ENCODE peak calls at places on chromosomes 7 and 10, in eight cellular contexts. Y is activated naive CD8-positive, alpha-beta T cell treated with anti-CD3 and anti-CD28 coated beads, Interleukin-2, amount 50 U/mL, for 24 hours; R is NCI-H1105 treated with DMSO at 0.1 percent for 48 hours; B is T-helper 2 cell; N is EH; U is naive thymus-derived CD8-positive, alpha-beta T cell; G is activated T-helper 1 cell treated with anti-CD3 and anti-CD28 coated beads, Interleukin-12 subunit alpha, Interleukin-12 subunit beta, Interleukin-2, Interleukin-4 antibody, amounts not matched to agents 30 ng/mL and 10 ng/mL and 1 ng/mL, durations not matched to agents 14 hours and 24 hours and 36 hours; L is bronchial epithelial cell. A is an unnamed sample.
A peak's percentile ranks its signal among the peaks of the same experiment; 100 is the strongest.

GRCh38 chr10:104098360-104098925 is 12.8 kb upstream of the COL17A1 start:
- DNase-seq in Y (no peak), R (no peak), B (no peak), N (peak; percentile 50), U (no peak), G (no peak), L (no peak), A (no peak)

GRCh38 chr10:48456361-48456804 is 148.5 kb downstream of the ARHGAP22 start:
- DNase-seq in Y (no peak), R (peak; percentile 2), B (no peak), N (peak; percentile 40), U (no peak), G (no peak), L (no peak), A (no peak)

GRCh38 chr10:132705173-132705572 is 80.8 kb downstream of the NKX6-2 start:
- DNase-seq in Y (no peak), R (no peak), B (no peak), N (no peak), U (no peak), G (no peak), L (no peak), A (no peak)

GRCh38 chr7:47416454-47417121 is 165.3 kb downstream of the TNS3 start:
- DNase-seq in Y (no peak), R (no peak), B (no peak), N (no peak), U (no peak), G (no peak), L (no peak), A (no peak)

GRCh38 chr10:92778091-92778490 is 70.2 kb upstream of the EXOC6 start:
- DNase-seq in Y (no peak), R (no peak), B (no peak), N (no peak), U (no peak), G (no peak), L (peak; percentile 72), A (no peak)

GRCh38 chr7:55526329-55526728 is 46.0 kb downstream of the VOPP1 start:
- DNase-seq in Y (no peak), R (no peak), B (no peak), N (no peak), U (no peak), G (no peak), L (no peak), A (no peak)

GRCh38 chr10:72145657-72146450 is 57.5 kb upstream of the SPOCK2 start:
- DNase-seq in Y (no peak), R (no peak), B (no peak), N (no peak), U (no peak), G (no peak), L (no peak), A (no peak)

GRCh38 chr10:122852261-122852660 is 6.6 kb upstream of the CUZD1 start:
- DNase-seq in Y (no peak), R (no peak), B (no peak), N (peak; percentile 57), U (no peak), G (no peak), L (peak; percentile 43), A (no peak)

GRCh38 chr7:112097524-112097923 is 108.7 kb downstream of the DOCK4 start:
- DNase-seq in Y (no peak), R (no peak), B (no peak), N (no peak), U (no peak), G (no peak), L (peak; percentile 77), A (no peak)

GRCh38 chr7:92955081-92955480 is 118.7 kb upstream of the CDK6 start:
- DNase-seq in Y (peak; percentile 58), R (no peak), B (no peak), N (peak; percentile 35), U (no peak), G (peak; percentile 11), L (no peak), A (no peak)

GRCh38 chr10:24448351-24449009 is 239.5 kb downstream of the KIAA1217 start:
- DNase-seq in Y (no peak), R (no peak), B (no peak), N (peak; percentile 67), U (no peak), G (no peak), L (peak; percentile 55), A (no peak)

GRCh38 chr7:96508371-96508770 is 186.5 kb upstream of the SLC25A13 start:
- DNase-seq in Y (no peak), R (peak; percentile 96), B (no peak), N (peak; percentile 1), U (no peak), G (no peak), L (peak; percentile 14), A (no peak)

GRCh38 chr10:986137-986825 is 2.0 kb upstream of the GTPBP4 start:
- DNase-seq in Y (no peak), R (peak; percentile 1), B (no peak), N (peak; percentile 58), U (no peak), G (no peak), L (peak; percentile 91), A (no peak)

GRCh38 chr7:5303885-5304505 is 21.3 kb downstream of the SLC29A4 start:
- DNase-seq in Y (no peak), R (no peak), B (no peak), N (peak; percentile 19), U (no peak), G (no peak), L (no peak), A (no peak)

GRCh38 chr10:68871105-68871711 is 29.9 kb upstream of the DDX50 start:
- DNase-seq in Y (no peak), R (peak; percentile 64), B (no peak), N (peak; percentile 75), U (no peak), G (no peak), L (peak; percentile 2), A (no peak)

GRCh38 chr7:25187932-25188331 is 40.4 kb downstream of the NPVF start:
- DNase-seq in Y (no peak), R (no peak), B (no peak), N (no peak), U (no peak), G (no peak), L (no peak), A (no peak)

GRCh38 chr7:131370523-131370968 is 42.9 kb downstream of the MKLN1 start:
- DNase-seq in Y (peak; percentile 15), R (no peak), B (peak; percentile 55), N (peak; percentile 79), U (no peak), G (peak; percentile 45), L (peak; percentile 29), A (no peak)

GRCh38 chr7:27677912-27678612 is 15.4 kb upstream of the HIBADH start:
- DNase-seq in Y (no peak), R (no peak), B (no peak), N (peak; percentile 97), U (no peak), G (no peak), L (peak; percentile 96), A (no peak)

GRCh38 chr7:126079581-126079980 is 1150.0 kb upstream of the POT1 start:
- DNase-seq in Y (no peak), R (no peak), B (no peak), N (no peak), U (no peak), G (no peak), L (no peak), A (no peak)

GRCh38 chr7:55572378-55573233 is at the start of gene VOPP1:
- DNase-seq in Y (peak; percentile 68), R (peak; percentile 75), B (peak; percentile 56), N (peak; percentile 71), U (peak; percentile 38), G (peak; percentile 57), L (peak; percentile 17), A (peak; percentile 35)

GRCh38 chr7:103437623-103438022 is 8.4 kb downstream of the SLC26A5 start:
- DNase-seq in Y (no peak), R (no peak), B (no peak), N (no peak), U (no peak), G (no peak), L (no peak), A (no peak)

GRCh38 chr7:69780377-69780776 is 182.1 kb downstream of the AUTS2 start:
- DNase-seq in Y (no peak), R (peak; percentile 85), B (no peak), N (no peak), U (no peak), G (no peak), L (peak; percentile 12), A (no peak)

GRCh38 chr7:1748076-1748750 is 78.1 kb downstream of the ELFN1 start:
- DNase-seq in Y (no peak), R (no peak), B (no peak), N (no peak), U (no peak), G (no peak), L (no peak), A (no peak)

GRCh38 chr7:128829391-128830166 is 627 bp upstream of the FLNC start:
- DNase-seq in Y (no peak), R (no peak), B (no peak), N (peak; percentile 81), U (no peak), G (no peak), L (peak; percentile 8), A (no peak)

GRCh38 chr7:80770675-80771081 is 132.2 kb downstream of the CD36 start:
- DNase-seq in Y (no peak), R (no peak), B (no peak), N (no peak), U (no peak), G (no peak), L (no peak), A (no peak)

GRCh38 chr7:152866125-152866524 is 106.6 kb downstream of the ACTR3B start:
- DNase-seq in Y (no peak), R (no peak), B (no peak), N (peak; percentile 28), U (no peak), G (no peak), L (no peak), A (no peak)

GRCh38 chr7:134632937-134633540 is 13.6 kb upstream of the BPGM start:
- DNase-seq in Y (no peak), R (peak; percentile 31), B (peak; percentile 20), N (peak; percentile 66), U (peak; percentile 18), G (no peak), L (peak; percentile 70), A (peak; percentile 29)

A was measured in T follicular helper cell.